ENCODE peak calls at places on chromosomes 1 and 21, in four cellular contexts. One of them, this sample, is unnamed.

GRCh38 chr1:150259217-150259616 is 1.6 kb downstream of the CA14 start:
- DNase-seq in suprapubic skin: no peak
- DNase-seq in sigmoid colon: peak; percentile 69
- DNase-seq in upper lobe of left lung: peak; percentile 36
- DNase-seq in this sample: no peak

GRCh38 chr1:10107985-10108663 is 75.4 kb downstream of the UBE4B start:
- DNase-seq in suprapubic skin: no peak
- DNase-seq in sigmoid colon: no peak
- DNase-seq in upper lobe of left lung: no peak
- DNase-seq in this sample: no peak

GRCh38 chr1:182315157-182315556 is 76.4 kb downstream of the GLUL start:
- DNase-seq in suprapubic skin: no peak
- DNase-seq in sigmoid colon: no peak
- DNase-seq in upper lobe of left lung: no peak
- DNase-seq in this sample: no peak

GRCh38 chr1:197173571-197174482 is 27.4 kb upstream of the ASPM start:
- DNase-seq in suprapubic skin: no peak
- DNase-seq in sigmoid colon: no peak
- DNase-seq in upper lobe of left lung: peak; percentile 46
- DNase-seq in this sample: no peak

GRCh38 chr1:13960376-13960987 is 260.5 kb downstream of the PRDM2 start:
- DNase-seq in suprapubic skin: peak; percentile 81
- DNase-seq in sigmoid colon: peak; percentile 81
- DNase-seq in upper lobe of left lung: peak; percentile 68
- DNase-seq in this sample: peak; percentile 72

GRCh38 chr1:156165083-156165482 is 11.7 kb downstream of the SEMA4A start:
- DNase-seq in suprapubic skin: no peak
- DNase-seq in sigmoid colon: no peak
- DNase-seq in upper lobe of left lung: no peak
- DNase-seq in this sample: no peak

GRCh38 chr1:206579747-206580437 is 32.4 kb downstream of the EIF2D start:
- DNase-seq in suprapubic skin: peak; percentile 80
- DNase-seq in sigmoid colon: peak; percentile 85
- DNase-seq in upper lobe of left lung: peak; percentile 92
- DNase-seq in this sample: no peak

GRCh38 chr1:221397606-221398005 is 344.3 kb downstream of the DUSP10 start:
- DNase-seq in suprapubic skin: no peak
- DNase-seq in sigmoid colon: no peak
- DNase-seq in upper lobe of left lung: no peak
- DNase-seq in this sample: no peak

GRCh38 chr1:203323587-203323986 is 18.3 kb downstream of the BTG2 start:
- DNase-seq in suprapubic skin: no peak
- DNase-seq in sigmoid colon: peak; percentile 61
- DNase-seq in upper lobe of left lung: peak; percentile 76
- DNase-seq in this sample: no peak

GRCh38 chr1:223853275-223853674 is 7.5 kb upstream of the TP53BP2 start:
- DNase-seq in suprapubic skin: no peak
- DNase-seq in sigmoid colon: no peak
- DNase-seq in upper lobe of left lung: no peak
- DNase-seq in this sample: no peak

GRCh38 chr1:165501975-165502358 is 41.8 kb upstream of the LRRC52 start:
- DNase-seq in suprapubic skin: no peak
- DNase-seq in sigmoid colon: no peak
- DNase-seq in upper lobe of left lung: no peak
- DNase-seq in this sample: no peak

GRCh38 chr1:77156214-77156613 is 63.0 kb downstream of the PIGK start:
- DNase-seq in suprapubic skin: no peak
- DNase-seq in sigmoid colon: no peak
- DNase-seq in upper lobe of left lung: no peak
- DNase-seq in this sample: no peak

GRCh38 chr1:110505596-110505995 is 13.4 kb downstream of the KCNA10 start:
- DNase-seq in suprapubic skin: no peak
- DNase-seq in sigmoid colon: no peak
- DNase-seq in upper lobe of left lung: no peak
- DNase-seq in this sample: no peak

GRCh38 chr1:198598796-198599321 is 40.0 kb upstream of the PTPRC start:
- DNase-seq in suprapubic skin: no peak
- DNase-seq in sigmoid colon: no peak
- DNase-seq in upper lobe of left lung: no peak
- DNase-seq in this sample: no peak

GRCh38 chr1:161119379-161120061 is 1.6 kb downstream of the NIT1 start:
- DNase-seq in suprapubic skin: no peak
- DNase-seq in sigmoid colon: peak; percentile 73
- DNase-seq in upper lobe of left lung: peak; percentile 32
- DNase-seq in this sample: no peak

GRCh38 chr1:223776826-223777454 is 64.6 kb downstream of the CAPN2 start:
- DNase-seq in suprapubic skin: no peak
- DNase-seq in sigmoid colon: peak; percentile 14
- DNase-seq in upper lobe of left lung: no peak
- DNase-seq in this sample: no peak

GRCh38 chr1:228734881-228735801 is at the start of gene RHOU:
- DNase-seq in suprapubic skin: peak; percentile 84
- DNase-seq in sigmoid colon: peak; percentile 89
- DNase-seq in upper lobe of left lung: peak; percentile 78
- DNase-seq in this sample: peak; percentile 81

GRCh38 chr1:175803413-175803812 is 60.0 kb upstream of the TNR start:
- DNase-seq in suprapubic skin: no peak
- DNase-seq in sigmoid colon: no peak
- DNase-seq in upper lobe of left lung: no peak
- DNase-seq in this sample: no peak

GRCh38 chr1:64887689-64888217 is 78.6 kb downstream of the JAK1 start:
- DNase-seq in suprapubic skin: no peak
- DNase-seq in sigmoid colon: no peak
- DNase-seq in upper lobe of left lung: no peak
- DNase-seq in this sample: no peak

GRCh38 chr1:25747046-25747705 is 52.8 kb upstream of the SELENON start:
- DNase-seq in suprapubic skin: no peak
- DNase-seq in sigmoid colon: no peak
- DNase-seq in upper lobe of left lung: no peak
- DNase-seq in this sample: no peak

GRCh38 chr1:62774006-62774405 is 9.9 kb upstream of the ATG4C start:
- DNase-seq in suprapubic skin: no peak
- DNase-seq in sigmoid colon: no peak
- DNase-seq in upper lobe of left lung: no peak
- DNase-seq in this sample: no peak

GRCh38 chr1:222167111-222167510 is 380.8 kb downstream of the HHIPL2 start:
- DNase-seq in suprapubic skin: no peak
- DNase-seq in sigmoid colon: no peak
- DNase-seq in upper lobe of left lung: peak; percentile 25
- DNase-seq in this sample: no peak

GRCh38 chr1:231998791-231999190 is 372.2 kb downstream of the DISC1 start:
- DNase-seq in suprapubic skin: no peak
- DNase-seq in sigmoid colon: no peak
- DNase-seq in upper lobe of left lung: no peak
- DNase-seq in this sample: no peak

GRCh38 chr1:20640183-20640597 is 6.9 kb downstream of the PINK1 start:
- DNase-seq in suprapubic skin: no peak
- DNase-seq in sigmoid colon: no peak
- DNase-seq in upper lobe of left lung: no peak
- DNase-seq in this sample: no peak

GRCh38 chr1:77996734-77997133 is 8.0 kb upstream of the DNAJB4 start:
- DNase-seq in suprapubic skin: no peak
- DNase-seq in sigmoid colon: no peak
- DNase-seq in upper lobe of left lung: no peak
- DNase-seq in this sample: no peak

GRCh38 chr1:53332833-53333232 is 5.0 kb upstream of the LRP8 start:
- DNase-seq in suprapubic skin: no peak
- DNase-seq in sigmoid colon: peak; percentile 37
- DNase-seq in upper lobe of left lung: peak; percentile 15
- DNase-seq in this sample: peak; percentile 1

GRCh38 chr21:45934570-45934969 is 47.0 kb upstream of the COL6A1 start:
- DNase-seq in suprapubic skin: no peak
- DNase-seq in sigmoid colon: no peak
- DNase-seq in upper lobe of left lung: no peak
- DNase-seq in this sample: no peak

GRCh38 chr1:64856564-64856963 is 109.8 kb downstream of the JAK1 start:
- DNase-seq in suprapubic skin: no peak
- DNase-seq in sigmoid colon: peak; percentile 93
- DNase-seq in upper lobe of left lung: peak; percentile 79
- DNase-seq in this sample: peak; percentile 45

DNA sequence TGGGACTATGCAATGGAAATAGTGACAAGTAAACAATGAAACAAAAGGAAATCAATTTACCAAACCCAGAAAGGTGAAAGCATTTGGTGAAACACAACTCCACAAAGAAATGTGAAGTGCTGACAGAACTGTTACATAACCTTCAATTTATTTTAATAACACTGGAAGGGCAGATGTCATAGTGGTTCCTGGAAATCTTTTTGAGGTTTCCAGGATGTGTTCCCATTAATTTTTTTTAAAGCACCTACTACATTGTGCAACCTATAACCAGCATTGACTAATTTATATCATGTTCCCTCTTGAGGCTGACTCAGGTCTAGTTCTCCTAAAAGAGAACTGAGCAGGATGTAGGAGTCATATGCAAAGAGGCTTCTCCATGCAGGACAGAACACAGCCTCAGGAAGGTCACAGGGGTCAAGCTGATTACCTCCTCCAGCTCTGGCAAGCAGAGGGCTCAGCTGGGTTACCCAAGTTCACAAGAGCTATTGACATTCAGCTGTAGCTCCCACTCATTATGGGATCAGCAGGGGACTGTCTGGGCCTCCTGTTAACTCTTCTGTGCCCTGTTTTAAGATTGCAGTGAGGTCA is 157.1 kb upstream of the NRIP1 start:
- DNase-seq in suprapubic skin: no peak
- DNase-seq in sigmoid colon: no peak
- DNase-seq in upper lobe of left lung: peak; percentile 89
- DNase-seq in this sample: no peak
- H3K27ac ChIP-seq in suprapubic skin: peak overlapping the region; percentile 46
- H3K27ac ChIP-seq in sigmoid colon: no peak overlapping the region
- H3K27ac ChIP-seq in upper lobe of left lung: peak overlapping the region; percentile 2
- H3K27ac ChIP-seq in this sample: no peak overlapping the region

DNA sequence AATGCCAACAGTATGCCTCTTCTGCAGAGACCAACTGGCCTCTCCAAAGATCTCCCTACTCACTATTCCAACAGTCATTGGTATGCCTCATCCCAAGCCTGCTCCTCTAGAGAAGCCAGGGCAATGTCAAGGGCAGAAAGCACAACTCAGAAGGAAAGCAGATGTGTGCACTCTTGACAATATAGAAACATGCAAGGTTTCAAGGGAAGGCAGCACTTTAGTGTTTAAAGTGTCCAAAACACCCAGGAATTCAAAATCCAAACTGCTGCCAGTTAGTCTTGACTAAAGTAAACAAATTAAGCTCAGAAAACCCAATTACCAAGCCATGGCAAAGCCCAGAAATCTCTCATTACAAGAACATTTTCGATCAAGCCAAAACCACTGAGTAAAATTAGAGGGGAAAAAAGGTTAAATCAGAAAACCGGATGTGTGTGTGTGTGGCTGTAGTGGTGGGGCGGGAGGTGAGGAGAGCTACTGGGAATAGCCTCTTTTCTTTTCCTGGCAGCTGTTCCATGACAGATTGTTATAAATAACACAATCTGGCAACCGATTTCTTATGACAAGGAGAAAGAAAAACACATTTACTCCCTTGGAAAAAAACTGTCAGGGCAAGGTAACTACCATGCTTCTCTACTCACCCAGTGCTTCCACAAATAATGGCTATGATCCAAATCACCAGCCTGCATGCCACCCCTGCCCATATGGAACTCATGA is 39.2 kb downstream of the EIF2B3 start:
- DNase-seq in suprapubic skin: no peak
- DNase-seq in sigmoid colon: no peak
- DNase-seq in upper lobe of left lung: no peak
- DNase-seq in this sample: no peak
- TF ChIP-seq EP300 in suprapubic skin: no peak
- TF ChIP-seq EP300 in sigmoid colon: no peak
- TF ChIP-seq EP300 in upper lobe of left lung: no peak
- TF ChIP-seq EP300 in this sample: no peak

GRCh38 chr1:167749741-167750140 is 28.0 kb downstream of the MPZL1 start:
- DNase-seq in suprapubic skin: no peak
- DNase-seq in sigmoid colon: no peak
- DNase-seq in upper lobe of left lung: no peak
- DNase-seq in this sample: no peak

GRCh38 chr1:167746988-167747655 is 25.3 kb downstream of the MPZL1 start:
- DNase-seq in suprapubic skin: no peak
- DNase-seq in sigmoid colon: no peak
- DNase-seq in upper lobe of left lung: no peak
- DNase-seq in this sample: no peak

GRCh38 chr1:167746013-167746672 is 24.4 kb downstream of the MPZL1 start:
- DNase-seq in suprapubic skin: no peak
- DNase-seq in sigmoid colon: no peak
- DNase-seq in upper lobe of left lung: no peak
- DNase-seq in this sample: no peak

GRCh38 chr1:167748901-167749300 is 27.1 kb downstream of the MPZL1 start:
- DNase-seq in suprapubic skin: no peak
- DNase-seq in sigmoid colon: no peak
- DNase-seq in upper lobe of left lung: no peak
- DNase-seq in this sample: no peak

DNA sequence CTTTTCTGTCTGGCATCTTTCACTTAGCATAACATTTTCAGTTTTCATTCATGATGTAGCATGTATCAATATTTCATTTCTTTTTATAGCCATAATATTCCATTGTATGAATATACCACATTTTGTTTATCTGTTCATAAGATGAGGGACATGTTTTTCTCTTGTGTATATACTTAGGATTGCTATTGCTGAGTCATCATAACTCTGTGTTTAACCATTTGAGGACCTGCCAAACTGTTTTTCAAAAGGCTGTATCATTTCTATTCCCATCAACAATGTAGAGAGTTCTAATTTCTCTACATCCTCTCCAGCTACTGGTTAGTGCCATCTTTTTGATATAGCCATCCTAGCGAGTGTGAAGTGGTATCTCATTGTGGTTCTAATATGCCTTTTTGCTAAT is 26.2 kb downstream of the MPZL1 start:
- DNase-seq in suprapubic skin: no peak
- DNase-seq in sigmoid colon: no peak
- DNase-seq in upper lobe of left lung: no peak
- DNase-seq in this sample: no peak
- H3K27ac ChIP-seq in suprapubic skin: no peak overlapping the region
- H3K27ac ChIP-seq in sigmoid colon: no peak overlapping the region
- H3K27ac ChIP-seq in upper lobe of left lung: no peak overlapping the region
- H3K27ac ChIP-seq in this sample: no peak overlapping the region

DNA sequence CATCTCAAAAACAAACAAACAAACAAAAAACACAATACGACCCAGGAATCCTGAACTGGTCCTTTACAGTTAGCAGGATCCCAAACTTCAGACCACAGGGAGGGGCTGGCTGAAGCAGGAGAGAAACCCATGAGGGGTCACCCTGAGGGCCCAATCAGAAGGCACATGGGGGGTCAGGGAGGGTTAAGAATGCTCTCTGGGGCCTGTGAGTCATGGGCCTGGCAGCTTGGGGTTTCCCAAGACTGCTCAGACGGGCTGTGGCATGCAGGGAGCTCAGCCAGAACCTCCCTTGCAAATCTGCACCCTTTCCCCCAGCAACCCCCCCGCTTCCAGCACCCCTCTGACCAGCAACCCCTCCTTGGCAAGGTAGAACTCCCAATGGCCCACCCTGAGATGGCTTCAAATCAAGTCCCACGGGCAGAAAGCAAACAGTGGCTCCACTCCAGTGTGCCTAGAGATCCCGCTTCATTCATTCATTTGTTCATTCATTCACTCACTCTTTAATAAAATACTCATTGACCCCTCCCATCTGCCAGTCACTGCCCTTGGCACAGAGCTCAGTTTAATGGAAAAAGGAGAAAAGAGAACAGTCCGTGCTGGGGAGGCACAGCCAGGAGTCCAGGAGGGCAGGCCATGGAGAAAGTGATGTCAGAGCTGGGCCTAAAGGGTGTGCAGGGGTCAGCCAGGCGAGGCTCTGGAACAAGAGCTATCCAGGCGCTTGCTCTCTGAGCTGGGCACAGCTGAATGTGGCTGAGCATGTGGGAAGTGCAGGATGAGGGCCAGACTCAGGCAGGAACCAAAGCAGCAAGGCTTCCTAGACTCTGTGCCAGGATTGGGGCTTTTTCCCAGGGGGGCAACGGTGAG is 8.2 kb downstream of the UQCRHL start:
- DNase-seq in suprapubic skin: peak; percentile 88
- DNase-seq in sigmoid colon: peak; percentile 82
- DNase-seq in upper lobe of left lung: peak; percentile 86
- DNase-seq in this sample: peak; percentile 67
- TF ChIP-seq EP300 in suprapubic skin: peak; percentile 14
- TF ChIP-seq EP300 in sigmoid colon: peak; percentile 68
- TF ChIP-seq EP300 in upper lobe of left lung: peak; percentile 31
- TF ChIP-seq EP300 in this sample: no peak

This sample was measured in ovary.